ENCODE peak calls at places on chromosomes 4 and X, in nine cellular contexts. Y is brain microvascular endothelial cell, F is neural progenitor cell, P is coronary artery, E is left lung, J is upper lobe of right lung, U is fibroblast of pulmonary artery, G is right lobe of liver, O is colonic mucosa. Z is an unnamed sample.

GRCh38 chr4:13627185-13627605 is 330 bp downstream of the BOD1L1 start:
- DNase-seq in J (peak), G (peak), E (peak), P (no peak), F (no peak), Y (no peak), U (no peak), O (peak), Z (no peak)

GRCh38 chrX:121110536-121110935 is 63.1 kb downstream of the GLUD2 start:
- DNase-seq in G (no peak), E (no peak), U (no peak), Y (no peak), P (no peak), F (no peak), O (no peak), J (no peak), Z (no peak)

GRCh38 chr4:173231916-173232315 is 63.3 kb downstream of the GALNT7 start:
- DNase-seq in P (no peak), J (no peak), Y (no peak), U (peak), O (no peak), G (no peak), F (no peak), E (no peak), Z (peak)

GRCh38 chr4:111854494-111855087 is 290.7 kb upstream of the FAM241A start:
- DNase-seq in J (no peak), G (no peak), P (no peak), Y (peak), E (no peak), O (peak), F (peak), U (peak), Z (peak)

GRCh38 chrX:3567681-3568080 is 145.8 kb downstream of the PRKX start:
- DNase-seq in J (no peak), O (no peak), F (no peak), U (no peak), G (no peak), P (no peak), E (no peak), Y (no peak), Z (peak)

GRCh38 chr4:127856485-127857447 is 23.9 kb upstream of the PLK4 start:
- DNase-seq in J (no peak), P (no peak), U (peak), O (no peak), E (no peak), Y (peak), F (no peak), G (no peak), Z (peak)

GRCh38 chr4:82842593-82842992 is 44.0 kb upstream of the SCD5 start:
- DNase-seq in G (no peak), Y (peak), P (no peak), E (no peak), U (peak), J (no peak), O (no peak), F (peak), Z (peak)

GRCh38 chr4:180698550-180698949 is 1544.7 kb upstream of the TENM3 start:
- DNase-seq in F (no peak), Y (no peak), U (no peak), O (no peak), G (no peak), J (no peak), P (no peak), E (no peak), Z (no peak)

GRCh38 chrX:70132244-70132643 is 1.0 kb upstream of the IGBP1 start:
- DNase-seq in Y (no peak), F (no peak), G (no peak), E (no peak), U (peak), J (no peak), O (no peak), P (no peak), Z (no peak)

GRCh38 chrX:102654696-102655095 is 3.4 kb downstream of the GPRASP1 start:
- DNase-seq in O (no peak), E (no peak), Y (no peak), P (no peak), J (no peak), F (no peak), U (no peak), G (no peak), Z (no peak)

GRCh38 chr4:80192252-80192866 is 4.9 kb upstream of the PRDM8 start:
- DNase-seq in U (no peak), J (no peak), Y (no peak), F (no peak), E (no peak), P (no peak), G (no peak), O (no peak), Z (no peak)

GRCh38 chr4:328729-329128 is 8.9 kb upstream of the ZNF141 start:
- DNase-seq in P (no peak), O (no peak), U (no peak), F (no peak), E (no peak), J (no peak), G (no peak), Y (no peak), Z (no peak)

GRCh38 chrX:9957743-9958142 is 9.4 kb upstream of the CLDN34 start:
- DNase-seq in G (no peak), E (no peak), Y (no peak), F (no peak), O (no peak), P (no peak), J (no peak), U (no peak), Z (no peak)
- TF ChIP-seq CTCF in G (no peak), E (no peak), Y (no peak), F (peak), O (no peak), P (no peak), J (no peak), U (no peak), Z (no peak)

DNA sequence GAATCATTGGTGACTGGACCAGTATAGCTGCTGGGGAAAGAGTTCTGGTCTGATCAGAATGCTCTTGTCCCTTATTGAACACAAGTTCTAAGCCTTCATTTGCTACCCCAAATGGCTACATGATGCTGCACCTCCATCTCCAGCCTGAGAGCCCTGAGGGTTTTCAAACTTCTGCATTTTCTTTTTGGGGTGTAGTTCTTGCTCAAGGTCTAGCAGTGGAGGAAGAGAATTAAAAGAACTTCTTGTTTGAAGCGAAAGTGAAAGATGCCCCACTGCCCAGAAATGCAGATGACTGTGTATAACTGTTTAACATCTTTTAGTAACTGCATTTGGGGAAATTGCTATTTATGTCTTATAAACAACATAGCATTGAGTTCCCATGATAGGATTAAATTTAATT is 38.5 kb downstream of the LAMTOR3 start:
- DNase-seq in U (no peak), Y (no peak), J (no peak), P (no peak), F (no peak), G (no peak), E (no peak), O (no peak), Z (no peak)
- H3K4me3 ChIP-seq in U (no peak), Y (no peak), J (no peak), P (no peak), F (no peak), G (no peak), E (no peak), O (no peak), Z (no peak)

DNA sequence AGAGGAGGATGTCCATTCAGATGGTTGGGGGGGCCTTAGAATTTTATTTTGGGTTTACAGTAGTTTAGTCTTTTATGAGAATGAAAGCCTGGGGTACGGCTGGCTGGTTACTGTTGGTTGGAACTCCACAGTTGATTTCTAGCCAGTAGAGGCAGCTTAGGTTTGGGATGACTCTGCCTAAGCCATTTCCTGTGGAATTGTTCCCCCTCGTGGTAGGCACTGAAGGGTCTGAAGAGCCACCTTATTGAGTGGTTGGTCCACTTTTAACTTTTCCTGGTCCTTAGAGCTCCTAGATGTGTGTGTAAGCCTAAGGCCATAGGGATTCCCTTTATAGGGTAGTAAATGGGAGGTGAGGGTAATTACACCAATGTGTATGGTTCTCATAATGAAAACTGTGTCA is 19.7 kb downstream of the SPIN3 start:
- DNase-seq in F (peak), E (no peak), Y (no peak), P (no peak), J (no peak), O (no peak), U (peak), G (no peak), Z (peak)
- TF ChIP-seq CTCF in F (peak), E (no peak), Y (no peak), P (no peak), J (no peak), O (no peak), U (peak), G (no peak), Z (peak)

DNA sequence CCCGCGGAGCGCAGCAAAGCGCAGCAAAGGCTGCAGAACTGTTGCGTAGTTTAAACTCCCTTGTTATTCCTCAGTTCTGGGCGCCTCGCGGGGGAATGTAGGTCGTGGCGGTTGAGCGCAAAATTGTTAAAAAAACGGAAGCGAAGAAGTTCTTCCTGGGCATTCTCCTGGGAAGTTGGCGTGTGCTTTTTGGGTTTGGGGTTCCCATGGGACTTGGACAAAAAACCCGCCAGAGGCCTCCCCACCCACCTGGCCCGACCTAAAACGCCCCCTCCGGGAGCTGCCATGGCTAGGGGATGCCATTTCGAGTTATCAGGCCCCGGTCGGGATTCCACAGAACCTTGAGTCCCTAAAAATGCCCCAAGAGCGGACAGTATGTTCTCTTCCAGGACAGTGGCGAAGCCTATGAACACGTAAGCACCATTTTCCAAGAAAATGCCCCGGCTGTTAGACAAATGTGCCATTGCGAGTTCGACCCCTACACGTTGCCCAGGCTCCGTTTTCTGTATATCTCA is 8.9 kb downstream of the ZIC3 start:
- DNase-seq in P (no peak), J (no peak), Y (no peak), E (no peak), O (no peak), F (peak), G (no peak), U (no peak), Z (no peak)
- H3K4me3 ChIP-seq in P (peak), J (no peak), Y (no peak), E (no peak), O (no peak), F (peak), G (no peak), U (no peak), Z (no peak)

GRCh38 chr4:153465922-153466636 is at the start of gene TMEM131L:
- DNase-seq in O (peak), G (peak), U (peak), J (peak), P (peak), Y (peak), F (peak), E (peak), Z (peak)
- TF ChIP-seq CTCF in O (no peak), G (peak), U (no peak), J (peak), P (no peak), Y (peak), F (peak), E (no peak), Z (peak)

DNA sequence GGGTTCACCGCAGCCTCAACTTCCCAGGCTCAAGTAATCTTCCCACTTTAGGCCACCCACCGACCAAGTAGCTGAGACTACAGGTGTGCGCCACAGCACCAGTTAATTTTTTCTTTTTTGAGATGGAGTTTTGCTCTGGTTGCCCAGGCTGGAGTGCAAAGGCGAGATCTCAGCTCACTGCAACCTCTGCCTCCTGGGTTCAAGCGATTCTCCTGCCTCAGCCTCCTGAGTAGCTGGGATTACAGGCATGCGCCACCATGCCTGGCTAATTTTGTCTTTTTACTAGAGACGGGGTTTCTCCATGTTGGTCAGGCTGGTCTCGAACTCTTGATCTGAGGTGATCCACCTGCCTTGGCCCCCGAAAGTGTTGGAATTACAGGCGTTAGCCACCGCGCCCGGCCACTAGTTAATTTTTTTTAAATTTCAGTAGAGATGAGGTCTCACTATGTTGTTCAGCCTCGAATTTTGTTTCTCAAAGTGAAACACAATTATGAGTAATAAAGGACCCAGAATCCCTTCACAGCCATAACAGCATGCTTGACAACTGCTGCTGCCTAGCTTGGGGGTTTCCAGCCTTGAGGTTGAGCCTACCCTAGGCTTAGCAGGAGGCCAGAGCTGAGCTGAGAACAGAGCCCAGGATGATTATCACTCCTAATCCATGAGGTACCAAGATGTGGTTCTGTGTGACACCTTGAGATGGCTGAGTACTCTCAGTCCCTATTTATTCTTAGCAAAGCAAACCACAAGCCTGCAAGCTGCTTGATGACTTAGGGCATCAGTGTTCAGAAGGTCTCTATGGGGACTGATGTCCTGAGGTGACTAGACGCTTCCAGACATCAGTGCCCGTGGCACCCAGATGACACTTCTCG is 41.6 kb upstream of the NKRF start:
- DNase-seq in O (no peak), G (no peak), E (no peak), U (no peak), F (no peak), Y (no peak), P (no peak), J (no peak), Z (no peak)
- H3K4me3 ChIP-seq in O (no peak), G (no peak), E (no peak), U (no peak), F (no peak), Y (no peak), P (no peak), J (no peak), Z (no peak)

DNA sequence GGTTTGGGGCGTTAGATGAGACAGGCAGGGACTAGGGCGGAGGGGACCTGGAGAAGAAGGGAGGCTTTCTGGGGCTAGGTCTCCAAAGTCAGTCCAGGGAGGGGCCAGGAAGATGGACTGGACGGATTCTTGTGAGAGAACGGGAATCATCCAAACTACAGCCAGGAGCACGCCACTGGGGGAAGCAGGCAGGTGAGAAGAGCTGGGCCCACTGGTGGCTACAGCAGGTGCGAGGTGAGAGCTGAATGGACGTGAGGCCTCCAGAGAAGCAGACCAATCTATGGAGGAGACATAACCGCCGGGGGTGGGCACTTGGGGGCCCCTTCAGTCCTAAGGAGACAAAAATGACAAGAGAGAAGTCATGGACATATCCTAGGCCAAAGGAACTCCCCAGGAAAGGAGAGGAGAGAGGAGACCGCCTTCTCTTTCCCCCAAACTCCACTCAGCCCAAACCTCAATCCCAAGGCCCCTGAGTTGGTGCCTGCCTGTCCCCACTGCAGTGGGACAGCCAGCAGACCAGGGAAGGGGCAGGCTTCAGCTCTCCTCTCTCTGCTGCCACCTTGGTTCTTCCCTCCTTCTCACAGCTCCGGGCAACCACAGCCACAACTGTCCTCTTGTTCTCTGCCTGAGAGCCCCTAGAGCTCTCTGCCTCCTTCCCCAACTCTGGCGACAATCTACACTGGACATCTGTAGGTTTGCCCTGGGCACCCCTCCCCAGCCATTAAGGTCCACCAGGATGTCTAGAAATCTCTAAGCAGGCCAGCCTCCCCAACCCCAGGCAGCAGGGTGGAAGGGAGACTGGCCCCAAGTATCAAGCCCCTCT is 7.0 kb downstream of the APLN start:
- DNase-seq in U (no peak), F (no peak), G (no peak), J (no peak), P (peak), Y (no peak), E (no peak), O (no peak), Z (no peak)
- TF ChIP-seq CTCF in U (no peak), F (no peak), G (no peak), J (no peak), P (no peak), Y (no peak), E (no peak), O (no peak), Z (no peak)

DNA sequence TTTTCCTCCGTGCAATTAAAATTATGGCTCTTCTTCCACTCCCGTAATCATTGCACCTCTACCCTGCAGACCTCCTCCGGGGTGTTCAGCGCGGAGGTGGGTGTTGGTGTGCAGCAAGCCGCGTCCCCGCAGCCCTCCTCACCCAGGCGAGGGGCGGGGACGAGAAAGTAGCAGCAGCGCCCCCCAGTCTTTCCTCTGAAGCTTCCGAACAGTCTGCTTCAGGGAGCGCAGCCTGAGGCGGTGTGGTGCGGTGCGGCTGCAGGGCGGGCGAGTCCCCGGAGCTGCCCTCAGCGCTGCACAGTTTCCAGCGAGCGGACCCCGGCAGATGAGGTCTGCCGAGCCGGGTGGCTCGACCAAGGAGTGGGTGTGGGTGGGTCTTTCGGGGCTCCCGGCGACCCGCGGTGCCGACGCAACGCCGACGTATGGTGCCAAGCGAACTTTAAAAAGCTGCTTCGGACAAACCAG is at the start of gene FRAS1:
- DNase-seq in U (peak), J (peak), Y (peak), O (peak), E (no peak), F (peak), P (no peak), G (peak), Z (peak)
- H3K4me3 ChIP-seq in U (peak), J (peak), Y (peak), O (peak), E (peak), F (peak), P (peak), G (peak), Z (peak)